ENCODE peak calls at places on chromosomes 1 and 21, in seven cellular contexts. One of them, this sample, is unnamed.

GRCh38 chr1:60948486-60948885 is 133.9 kb upstream of the NFIA start:
- DNase-seq in GM12865: no peak
- DNase-seq in adrenal gland: no peak
- DNase-seq in endothelial cell: no peak
- DNase-seq in nephron progenitor cell: no peak
- DNase-seq in thoracic aorta: no peak
- DNase-seq in upper lobe of right lung: no peak
- DNase-seq in this sample: no peak

GRCh38 chr1:172708452-172708851 is 49.5 kb downstream of the FASLG start:
- DNase-seq in endothelial cell: no peak
- DNase-seq in thoracic aorta: no peak
- DNase-seq in GM12865: no peak
- DNase-seq in upper lobe of right lung: no peak
- DNase-seq in adrenal gland: no peak
- DNase-seq in nephron progenitor cell: no peak
- DNase-seq in this sample: no peak

GRCh38 chr1:25616932-25617625 is 488 bp downstream of the MAN1C1 start:
- DNase-seq in GM12865: peak
- DNase-seq in upper lobe of right lung: peak
- DNase-seq in nephron progenitor cell: peak
- DNase-seq in thoracic aorta: no peak
- DNase-seq in adrenal gland: no peak
- DNase-seq in endothelial cell: no peak
- DNase-seq in this sample: no peak

GRCh38 chr1:221664253-221664652 is 77.6 kb downstream of the DUSP10 start:
- DNase-seq in endothelial cell: no peak
- DNase-seq in thoracic aorta: no peak
- DNase-seq in adrenal gland: no peak
- DNase-seq in nephron progenitor cell: no peak
- DNase-seq in upper lobe of right lung: no peak
- DNase-seq in GM12865: no peak
- DNase-seq in this sample: no peak

GRCh38 chr1:75345538-75346292 is 211.5 kb downstream of the LHX8 start:
- DNase-seq in endothelial cell: no peak
- DNase-seq in thoracic aorta: no peak
- DNase-seq in upper lobe of right lung: no peak
- DNase-seq in GM12865: no peak
- DNase-seq in adrenal gland: no peak
- DNase-seq in nephron progenitor cell: no peak
- DNase-seq in this sample: no peak

GRCh38 chr1:61450454-61451213 is 274.3 kb downstream of the TM2D1 start:
- DNase-seq in thoracic aorta: no peak
- DNase-seq in GM12865: no peak
- DNase-seq in upper lobe of right lung: no peak
- DNase-seq in endothelial cell: no peak
- DNase-seq in adrenal gland: peak
- DNase-seq in nephron progenitor cell: no peak
- DNase-seq in this sample: no peak

GRCh38 chr1:31784356-31785019 is 20.3 kb upstream of the ADGRB2 start:
- DNase-seq in endothelial cell: no peak
- DNase-seq in thoracic aorta: no peak
- DNase-seq in GM12865: no peak
- DNase-seq in nephron progenitor cell: no peak
- DNase-seq in upper lobe of right lung: peak
- DNase-seq in adrenal gland: no peak
- DNase-seq in this sample: no peak

GRCh38 chr1:1630191-1630964 is 1.6 kb upstream of the MMP23B start:
- DNase-seq in thoracic aorta: no peak
- DNase-seq in nephron progenitor cell: peak
- DNase-seq in upper lobe of right lung: peak
- DNase-seq in GM12865: peak
- DNase-seq in endothelial cell: peak
- DNase-seq in adrenal gland: peak
- DNase-seq in this sample: no peak

GRCh38 chr1:192810253-192810880 is 1.5 kb downstream of the RGS2 start:
- DNase-seq in GM12865: peak
- DNase-seq in adrenal gland: peak
- DNase-seq in nephron progenitor cell: peak
- DNase-seq in upper lobe of right lung: no peak
- DNase-seq in thoracic aorta: no peak
- DNase-seq in endothelial cell: no peak
- DNase-seq in this sample: no peak

GRCh38 chr1:6686294-6686693 is 15.3 kb downstream of the DNAJC11 start:
- DNase-seq in upper lobe of right lung: no peak
- DNase-seq in adrenal gland: peak
- DNase-seq in thoracic aorta: no peak
- DNase-seq in GM12865: no peak
- DNase-seq in endothelial cell: no peak
- DNase-seq in nephron progenitor cell: no peak
- DNase-seq in this sample: no peak

GRCh38 chr1:62299426-62300200 is 19.6 kb downstream of the KANK4 start:
- DNase-seq in upper lobe of right lung: no peak
- DNase-seq in adrenal gland: no peak
- DNase-seq in thoracic aorta: no peak
- DNase-seq in endothelial cell: no peak
- DNase-seq in nephron progenitor cell: no peak
- DNase-seq in GM12865: no peak
- DNase-seq in this sample: no peak

GRCh38 chr1:212608956-212609700 is 567 bp downstream of the ATF3 start:
- DNase-seq in endothelial cell: peak
- DNase-seq in adrenal gland: peak
- DNase-seq in nephron progenitor cell: peak
- DNase-seq in upper lobe of right lung: peak
- DNase-seq in thoracic aorta: no peak
- DNase-seq in GM12865: peak
- DNase-seq in this sample: peak

GRCh38 chr1:80036690-80037432 is 1030.3 kb upstream of the ADGRL4 start:
- DNase-seq in GM12865: no peak
- DNase-seq in thoracic aorta: no peak
- DNase-seq in upper lobe of right lung: no peak
- DNase-seq in endothelial cell: no peak
- DNase-seq in adrenal gland: no peak
- DNase-seq in nephron progenitor cell: no peak
- DNase-seq in this sample: no peak

GRCh38 chr1:13607002-13607401 is 23.4 kb downstream of the PDPN start:
- DNase-seq in endothelial cell: no peak
- DNase-seq in thoracic aorta: no peak
- DNase-seq in adrenal gland: no peak
- DNase-seq in GM12865: no peak
- DNase-seq in upper lobe of right lung: no peak
- DNase-seq in nephron progenitor cell: no peak
- DNase-seq in this sample: no peak

DNA sequence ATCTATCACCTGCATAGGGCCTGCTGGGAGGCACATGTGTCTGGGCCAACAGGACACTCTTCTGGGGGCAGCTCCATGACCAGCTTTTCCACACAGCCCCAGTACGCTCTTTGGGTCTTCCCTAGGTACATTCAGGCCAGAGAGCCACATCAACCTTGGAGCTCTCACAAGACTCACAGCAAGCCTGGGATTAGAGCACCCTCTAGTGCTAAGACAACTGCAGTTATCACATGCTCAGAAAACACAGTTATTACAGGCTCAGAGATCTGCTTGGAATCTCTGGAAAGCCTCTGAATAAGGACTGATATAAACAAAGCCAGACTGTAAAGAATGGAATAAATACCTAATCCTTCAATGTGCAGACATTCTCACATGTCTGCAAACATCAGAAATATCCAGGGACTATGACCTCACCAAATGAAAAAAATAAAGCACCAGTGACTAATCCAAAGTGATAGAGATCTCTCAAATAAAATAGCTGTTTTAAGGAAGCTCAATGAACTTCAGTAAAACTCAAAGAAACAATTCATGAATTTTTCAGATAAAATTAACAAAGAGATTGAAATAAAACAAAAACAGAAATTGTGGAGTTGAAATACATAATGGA is 563.9 kb upstream of the NR5A2 start:
- DNase-seq in upper lobe of right lung: no peak
- DNase-seq in adrenal gland: no peak
- DNase-seq in nephron progenitor cell: peak
- DNase-seq in thoracic aorta: no peak
- DNase-seq in endothelial cell: peak
- DNase-seq in GM12865: peak
- DNase-seq in this sample: no peak
- TF ChIP-seq CTCF in upper lobe of right lung: peak
- TF ChIP-seq CTCF in adrenal gland: no peak
- TF ChIP-seq CTCF in nephron progenitor cell: peak
- TF ChIP-seq CTCF in thoracic aorta: no peak
- TF ChIP-seq CTCF in endothelial cell: no peak
- TF ChIP-seq CTCF in GM12865: peak
- TF ChIP-seq CTCF in this sample: peak

GRCh38 chr1:98661544-98662353 is at the start of gene SNX7:
- DNase-seq in endothelial cell: peak
- DNase-seq in nephron progenitor cell: peak
- DNase-seq in adrenal gland: peak
- DNase-seq in upper lobe of right lung: peak
- DNase-seq in thoracic aorta: peak
- DNase-seq in GM12865: no peak
- DNase-seq in this sample: peak
- TF ChIP-seq CTCF in endothelial cell: peak
- TF ChIP-seq CTCF in nephron progenitor cell: peak
- TF ChIP-seq CTCF in adrenal gland: no peak
- TF ChIP-seq CTCF in upper lobe of right lung: peak
- TF ChIP-seq CTCF in thoracic aorta: peak
- TF ChIP-seq CTCF in GM12865: no peak
- TF ChIP-seq CTCF in this sample: peak

DNA sequence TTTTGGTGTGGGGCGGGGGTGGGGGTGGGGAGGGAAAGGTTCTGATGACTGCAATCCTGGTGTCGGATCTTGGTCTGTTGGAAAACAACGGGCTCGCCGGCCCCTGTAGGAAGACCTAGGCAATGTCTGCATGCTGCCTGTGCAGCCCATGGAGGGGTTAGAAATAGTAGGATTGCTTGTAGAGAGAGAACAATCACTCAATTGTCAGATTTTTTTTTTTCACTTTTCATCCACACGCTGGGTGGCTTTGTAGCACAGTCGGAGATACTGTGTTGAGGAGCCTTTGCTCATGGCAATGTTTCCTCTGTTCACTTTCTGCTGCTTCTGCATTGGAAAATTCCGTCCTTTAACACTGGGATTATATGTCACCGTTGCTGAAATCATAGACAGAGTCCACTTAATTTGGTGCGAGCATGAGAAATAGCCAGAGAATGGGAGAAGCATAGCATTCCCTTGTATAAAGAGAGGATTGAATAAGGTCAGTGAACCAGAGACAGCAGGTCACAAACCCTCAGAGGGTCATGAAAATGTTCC is 107.5 kb downstream of the MRPS6 start:
- DNase-seq in endothelial cell: no peak
- DNase-seq in nephron progenitor cell: no peak
- DNase-seq in thoracic aorta: no peak
- DNase-seq in GM12865: no peak
- DNase-seq in upper lobe of right lung: no peak
- DNase-seq in adrenal gland: no peak
- DNase-seq in this sample: no peak
- TF ChIP-seq CTCF in endothelial cell: no peak
- TF ChIP-seq CTCF in nephron progenitor cell: no peak
- TF ChIP-seq CTCF in thoracic aorta: peak
- TF ChIP-seq CTCF in GM12865: no peak
- TF ChIP-seq CTCF in upper lobe of right lung: no peak
- TF ChIP-seq CTCF in adrenal gland: no peak
- TF ChIP-seq CTCF in this sample: no peak

DNA sequence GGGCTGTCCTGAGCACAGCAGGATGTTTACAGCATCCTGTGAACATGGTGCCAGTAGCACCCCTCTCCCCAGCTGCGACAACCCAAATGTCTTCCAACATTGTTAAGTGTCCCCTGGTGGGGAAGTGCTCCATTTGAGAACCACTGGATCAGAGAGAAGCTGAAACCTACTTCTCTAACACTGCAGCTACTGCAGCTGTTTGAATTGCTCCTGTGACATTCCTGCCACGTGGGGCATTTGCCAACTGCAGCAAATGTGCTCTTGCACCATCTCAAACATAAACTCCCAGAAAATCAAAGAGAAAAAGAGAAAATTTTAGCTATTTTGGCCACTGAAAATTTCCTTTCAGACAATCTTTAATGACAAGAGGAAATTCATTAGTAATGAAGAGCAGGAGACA is 11.0 kb downstream of the SLC2A5 start:
- DNase-seq in thoracic aorta: no peak
- DNase-seq in adrenal gland: no peak
- DNase-seq in upper lobe of right lung: no peak
- DNase-seq in nephron progenitor cell: no peak
- DNase-seq in endothelial cell: no peak
- DNase-seq in GM12865: no peak
- DNase-seq in this sample: no peak
- TF ChIP-seq CTCF in thoracic aorta: no peak
- TF ChIP-seq CTCF in adrenal gland: no peak
- TF ChIP-seq CTCF in upper lobe of right lung: no peak
- TF ChIP-seq CTCF in nephron progenitor cell: no peak
- TF ChIP-seq CTCF in endothelial cell: no peak
- TF ChIP-seq CTCF in GM12865: no peak
- TF ChIP-seq CTCF in this sample: peak

DNA sequence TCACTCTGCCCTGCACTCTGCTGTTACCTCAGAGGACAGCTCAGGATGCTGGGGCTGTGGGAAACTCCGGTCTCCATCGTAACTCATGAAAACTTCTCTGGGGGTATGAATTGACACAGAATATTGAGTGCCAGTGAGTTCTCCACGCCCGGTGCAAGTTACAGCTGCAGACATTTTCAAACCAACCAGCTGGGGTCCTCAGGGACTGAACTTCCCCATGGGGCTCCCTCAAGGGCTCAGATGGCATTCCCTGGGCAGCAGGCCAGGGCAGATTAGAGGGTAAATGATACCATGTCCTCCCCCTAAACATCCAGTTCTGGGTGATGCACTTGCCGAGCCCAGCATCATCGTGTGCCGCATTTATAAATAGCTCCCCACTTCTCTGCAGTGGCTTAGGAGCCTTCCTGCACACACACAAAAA is 27.8 kb upstream of the CCSAP start:
- DNase-seq in thoracic aorta: no peak
- DNase-seq in GM12865: peak
- DNase-seq in adrenal gland: no peak
- DNase-seq in upper lobe of right lung: no peak
- DNase-seq in nephron progenitor cell: no peak
- DNase-seq in endothelial cell: no peak
- DNase-seq in this sample: no peak
- TF ChIP-seq CTCF in thoracic aorta: no peak
- TF ChIP-seq CTCF in GM12865: no peak
- TF ChIP-seq CTCF in adrenal gland: no peak
- TF ChIP-seq CTCF in upper lobe of right lung: no peak
- TF ChIP-seq CTCF in nephron progenitor cell: no peak
- TF ChIP-seq CTCF in endothelial cell: no peak
- TF ChIP-seq CTCF in this sample: no peak